ENCODE peak calls at places on chromosomes 1 and 21, in eight cellular contexts. W is T-helper 2 cell; X is naive thymus-derived CD8-positive, alpha-beta T cell; Q is choroid plexus epithelial cell; T is astrocyte of the spinal cord; F is lower lobe of right lung; O is stimulated activated CD4-positive, alpha-beta T cell treated with anti-CD3 and anti-CD28 coated beads, Interleukin-4, amount 100 ng/mL, for 4 hours; D is RKO. Y is an unnamed sample.

GRCh38 chr1:115198938-115199337 is 109.6 kb upstream of the TSPAN2 start:
- DNase-seq in W (no peak), X (no peak), Q (peak), T (peak), F (no peak), O (no peak), D (no peak), Y (no peak)

GRCh38 chr1:17502326-17502778 is 37.1 kb upstream of the ARHGEF10L start:
- DNase-seq in W (no peak), X (peak), Q (peak), T (peak), F (peak), O (peak), D (peak), Y (peak)

GRCh38 chr1:34858901-34859441 is 578 bp downstream of the SMIM12 start:
- DNase-seq in W (peak), X (peak), Q (peak), T (peak), F (no peak), O (peak), D (peak), Y (no peak)

GRCh38 chr1:173856903-173857302 is 10.9 kb downstream of the GAS5 start:
- DNase-seq in W (no peak), X (no peak), Q (no peak), T (no peak), F (no peak), O (no peak), D (no peak), Y (no peak)

GRCh38 chr1:7433896-7434295 is 337.2 kb upstream of the VAMP3 start:
- DNase-seq in W (no peak), X (no peak), Q (no peak), T (no peak), F (peak), O (no peak), D (no peak), Y (no peak)

GRCh38 chr1:114040273-114041043 is 61.2 kb downstream of the OLFML3 start:
- DNase-seq in W (no peak), X (no peak), Q (peak), T (no peak), F (no peak), O (no peak), D (no peak), Y (no peak)

GRCh38 chr1:41742219-41742618 is 176.5 kb downstream of the HIVEP3 start:
- DNase-seq in W (no peak), X (no peak), Q (peak), T (peak), F (no peak), O (no peak), D (peak), Y (no peak)

GRCh38 chr1:147892216-147892615 is 10.4 kb upstream of the GJA8 start:
- DNase-seq in W (no peak), X (no peak), Q (peak), T (no peak), F (no peak), O (no peak), D (no peak), Y (no peak)

GRCh38 chr1:67980028-67980427 is 70.4 kb downstream of the DIRAS3 start:
- DNase-seq in W (no peak), X (no peak), Q (no peak), T (peak), F (no peak), O (no peak), D (no peak), Y (no peak)

GRCh38 chr1:233909195-233909594 is 4.7 kb downstream of the SLC35F3 start:
- DNase-seq in W (no peak), X (no peak), Q (peak), T (peak), F (no peak), O (no peak), D (no peak), Y (no peak)

GRCh38 chr1:203317429-203318228 is 12.3 kb downstream of the BTG2 start:
- DNase-seq in W (no peak), X (no peak), Q (no peak), T (no peak), F (no peak), O (no peak), D (no peak), Y (no peak)

GRCh38 chr1:71351438-71351837 is 270.6 kb upstream of the ZRANB2 start:
- DNase-seq in W (no peak), X (no peak), Q (peak), T (peak), F (no peak), O (no peak), D (no peak), Y (no peak)

GRCh38 chr21:39048064-39048463 is 135.2 kb downstream of the PSMG1 start:
- DNase-seq in W (no peak), X (no peak), Q (peak), T (peak), F (peak), O (no peak), D (no peak), Y (no peak)

GRCh38 chr1:78370779-78371482 is 119.8 kb upstream of the PTGFR start:
- DNase-seq in W (no peak), X (no peak), Q (peak), T (peak), F (no peak), O (no peak), D (no peak), Y (no peak)

GRCh38 chr1:226404063-226404903 is 3.6 kb downstream of the PARP1 start:
- DNase-seq in W (no peak), X (no peak), Q (peak), T (no peak), F (no peak), O (no peak), D (no peak), Y (no peak)

GRCh38 chr1:90579212-90579802 is 137.8 kb downstream of the BARHL2 start:
- DNase-seq in W (peak), X (no peak), Q (peak), T (peak), F (no peak), O (no peak), D (peak), Y (no peak)

GRCh38 chr1:244029137-244029536 is 21.9 kb upstream of the ZBTB18 start:
- DNase-seq in W (no peak), X (no peak), Q (peak), T (no peak), F (no peak), O (no peak), D (no peak), Y (no peak)

GRCh38 chr1:225817611-225818061 is 7.7 kb downstream of the EPHX1 start:
- DNase-seq in W (no peak), X (no peak), Q (peak), T (peak), F (peak), O (no peak), D (peak), Y (peak)

GRCh38 chr21:42903817-42904216 is 10.7 kb downstream of the NDUFV3 start:
- DNase-seq in W (no peak), X (no peak), Q (no peak), T (no peak), F (no peak), O (no peak), D (no peak), Y (no peak)

GRCh38 chr1:159077657-159077961 is 1.0 kb upstream of the AIM2 start:
- DNase-seq in W (no peak), X (no peak), Q (no peak), T (no peak), F (no peak), O (no peak), D (no peak), Y (no peak)

GRCh38 chr1:151898519-151898991 is 10.8 kb downstream of the THEM4 start:
- DNase-seq in W (peak), X (peak), Q (no peak), T (no peak), F (no peak), O (peak), D (no peak), Y (no peak)

GRCh38 chr1:178628637-178629548 is 96.2 kb upstream of the RALGPS2 start:
- DNase-seq in W (no peak), X (no peak), Q (peak), T (peak), F (no peak), O (no peak), D (no peak), Y (no peak)

GRCh38 chr1:167262820-167263219 is 42.1 kb downstream of the POU2F1 start:
- DNase-seq in W (no peak), X (no peak), Q (peak), T (peak), F (no peak), O (no peak), D (no peak), Y (no peak)

GRCh38 chr1:201140941-201141260 is 13.4 kb downstream of the TMEM9 start:
- DNase-seq in W (no peak), X (no peak), Q (no peak), T (no peak), F (no peak), O (no peak), D (no peak), Y (no peak)

GRCh38 chr1:107141491-107142369 is 891 bp downstream of the NTNG1 start:
- DNase-seq in W (no peak), X (no peak), Q (peak), T (peak), F (peak), O (no peak), D (peak), Y (no peak)

GRCh38 chr1:35449334-35450008 is 107.7 kb downstream of the KIAA0319L start:
- DNase-seq in W (no peak), X (no peak), Q (peak), T (peak), F (no peak), O (no peak), D (peak), Y (no peak)

GRCh38 chr1:51948491-51948915 is 42.0 kb downstream of the RAB3B start:
- DNase-seq in W (no peak), X (no peak), Q (no peak), T (no peak), F (no peak), O (no peak), D (no peak), Y (no peak)

GRCh38 chr1:227949341-227949921 is 1.7 kb upstream of the WNT9A start:
- DNase-seq in W (no peak), X (no peak), Q (no peak), T (no peak), F (peak), O (no peak), D (no peak), Y (no peak)

GRCh38 chr21:38869946-38870345 is 64.2 kb downstream of the ETS2 start:
- DNase-seq in W (no peak), X (no peak), Q (peak), T (peak), F (no peak), O (no peak), D (no peak), Y (no peak)

GRCh38 chr1:166083887-166084286 is 82.9 kb downstream of the FAM78B start:
- DNase-seq in W (no peak), X (no peak), Q (no peak), T (no peak), F (no peak), O (no peak), D (no peak), Y (no peak)

GRCh38 chr1:11571906-11572616 is 82.2 kb downstream of the FBXO2 start:
- DNase-seq in W (no peak), X (no peak), Q (no peak), T (no peak), F (no peak), O (no peak), D (no peak), Y (no peak)